ENCODE peak calls at places on chromosomes 3 and 15, in nine cellular contexts. W, N, T, Q, K, C, S, H and M are unnamed samples.

GRCh38 chr15:66622677-66623076 is 56.9 kb upstream of the LCTL start:
- DNase-seq in W (no peak), N (no peak), T (no peak), Q (no peak), K (peak), C (no peak), S (no peak), H (no peak), M (no peak)

GRCh38 chr15:45106002-45106790 is 7.8 kb downstream of the DUOX2 start:
- DNase-seq in W (peak), N (no peak), T (no peak), Q (no peak), K (no peak), C (no peak), S (no peak), H (no peak), M (no peak)

GRCh38 chr15:63473999-63474809 is 30.2 kb upstream of the USP3 start:
- DNase-seq in W (no peak), N (no peak), T (peak), Q (peak), K (no peak), C (peak), S (no peak), H (peak), M (no peak)

GRCh38 chr3:10717756-10718155 is 98.3 kb upstream of the SLC6A11 start:
- DNase-seq in W (no peak), N (no peak), T (no peak), Q (no peak), K (no peak), C (no peak), S (no peak), H (no peak), M (no peak)

GRCh38 chr3:144557515-144557914 is 585.9 kb downstream of the DIPK2A start:
- DNase-seq in W (no peak), N (no peak), T (no peak), Q (no peak), K (no peak), C (no peak), S (no peak), H (no peak), M (no peak)

GRCh38 chr15:31840849-31841476 is 189.4 kb upstream of the CHRNA7 start:
- DNase-seq in W (no peak), N (no peak), T (no peak), Q (no peak), K (no peak), C (no peak), S (no peak), H (no peak), M (no peak)

GRCh38 chr15:63465104-63465503 is 39.3 kb upstream of the USP3 start:
- DNase-seq in W (no peak), N (no peak), T (no peak), Q (peak), K (no peak), C (no peak), S (peak), H (no peak), M (no peak)

GRCh38 chr3:106117490-106117858 is 248.7 kb upstream of the CBLB start:
- DNase-seq in W (no peak), N (no peak), T (no peak), Q (peak), K (peak), C (no peak), S (no peak), H (no peak), M (no peak)

GRCh38 chr15:85000189-85000864 is 18.7 kb downstream of the PDE8A start:
- DNase-seq in W (no peak), N (no peak), T (no peak), Q (no peak), K (no peak), C (no peak), S (no peak), H (no peak), M (no peak)

GRCh38 chr3:52231502-52232278 is 6.2 kb upstream of the TLR9 start:
- DNase-seq in W (no peak), N (peak), T (peak), Q (no peak), K (peak), C (peak), S (no peak), H (peak), M (peak)

GRCh38 chr3:126607214-126607908 is 47.6 kb downstream of the TXNRD3 start:
- DNase-seq in W (no peak), N (peak), T (no peak), Q (peak), K (peak), C (no peak), S (peak), H (peak), M (peak)

GRCh38 chr3:122794779-122795673 is at the start of gene SLC49A4:
- DNase-seq in W (no peak), N (peak), T (peak), Q (peak), K (no peak), C (peak), S (no peak), H (peak), M (peak)

GRCh38 chr3:107904536-107905066 is 186.2 kb downstream of the CD47 start:
- DNase-seq in W (no peak), N (no peak), T (no peak), Q (no peak), K (no peak), C (no peak), S (no peak), H (no peak), M (no peak)

GRCh38 chr15:44194397-44195150 is 497 bp downstream of the FRMD5 start:
- DNase-seq in W (peak), N (peak), T (no peak), Q (peak), K (no peak), C (peak), S (no peak), H (peak), M (peak)

GRCh38 chr3:31882431-31882830 is 98.6 kb downstream of the OSBPL10 start:
- DNase-seq in W (no peak), N (no peak), T (no peak), Q (no peak), K (no peak), C (no peak), S (no peak), H (no peak), M (no peak)

GRCh38 chr15:75785771-75786563 is 57.3 kb upstream of the UBE2Q2 start:
- DNase-seq in W (no peak), N (no peak), T (peak), Q (no peak), K (peak), C (no peak), S (no peak), H (peak), M (no peak)

GRCh38 chr15:38002883-38003477 is 68.5 kb downstream of the TMCO5A start:
- DNase-seq in W (no peak), N (no peak), T (peak), Q (peak), K (peak), C (no peak), S (peak), H (peak), M (peak)

GRCh38 chr3:142808103-142808917 is 80.6 kb downstream of the PCOLCE2 start:
- DNase-seq in W (no peak), N (no peak), T (no peak), Q (peak), K (peak), C (no peak), S (peak), H (peak), M (no peak)

GRCh38 chr3:49636883-49637609 is 37.1 kb upstream of the APEH start:
- DNase-seq in W (no peak), N (no peak), T (no peak), Q (peak), K (no peak), C (no peak), S (no peak), H (no peak), M (no peak)

GRCh38 chr3:152193673-152194267 is 75.0 kb upstream of the MBNL1 start:
- DNase-seq in W (no peak), N (peak), T (no peak), Q (no peak), K (peak), C (no peak), S (no peak), H (peak), M (peak)

GRCh38 chr3:95923496-95924210 is 890.7 kb upstream of the EPHA6 start:
- DNase-seq in W (no peak), N (no peak), T (peak), Q (peak), K (peak), C (no peak), S (peak), H (peak), M (no peak)

GRCh38 chr3:41200669-41201021 is 1.3 kb downstream of the CTNNB1 start:
- DNase-seq in W (no peak), N (peak), T (peak), Q (peak), K (peak), C (no peak), S (no peak), H (peak), M (no peak)

GRCh38 chr15:99707481-99708270 is 25.6 kb downstream of the LYSMD4 start:
- DNase-seq in W (no peak), N (no peak), T (no peak), Q (peak), K (no peak), C (no peak), S (no peak), H (no peak), M (no peak)

GRCh38 chr3:155032918-155033317 is 47.2 kb upstream of the MME start:
- DNase-seq in W (no peak), N (no peak), T (peak), Q (no peak), K (peak), C (no peak), S (no peak), H (no peak), M (no peak)

GRCh38 chr3:172904817-172905479 is 154.4 kb downstream of the ECT2 start:
- DNase-seq in W (no peak), N (no peak), T (peak), Q (no peak), K (no peak), C (no peak), S (no peak), H (no peak), M (no peak)

GRCh38 chr3:149486726-149487125 is 12.2 kb downstream of the TM4SF4 start:
- DNase-seq in W (no peak), N (no peak), T (no peak), Q (peak), K (no peak), C (no peak), S (no peak), H (no peak), M (no peak)

GRCh38 chr3:127407026-127407939 is 119.4 kb upstream of the PRR20G start:
- DNase-seq in W (no peak), N (no peak), T (no peak), Q (no peak), K (no peak), C (no peak), S (no peak), H (no peak), M (no peak)

GRCh38 chr3:186843039-186843432 is 526 bp downstream of the ADIPOQ start:
- DNase-seq in W (no peak), N (no peak), T (no peak), Q (no peak), K (no peak), C (no peak), S (no peak), H (no peak), M (no peak)

GRCh38 chr3:123792473-123793201 is 91.5 kb downstream of the MYLK start:
- DNase-seq in W (no peak), N (no peak), T (peak), Q (peak), K (no peak), C (no peak), S (no peak), H (no peak), M (no peak)

GRCh38 chr3:151743860-151744259 is 10.1 kb downstream of the AADACL2 start:
- DNase-seq in W (no peak), N (no peak), T (no peak), Q (no peak), K (no peak), C (no peak), S (no peak), H (no peak), M (no peak)

GRCh38 chr3:194481103-194481502 is 5.7 kb downstream of the ATP13A3 start:
- DNase-seq in W (no peak), N (no peak), T (no peak), Q (peak), K (no peak), C (no peak), S (no peak), H (no peak), M (no peak)

GRCh38 chr3:115632026-115632425 is 8.7 kb downstream of the GAP43 start:
- DNase-seq in W (no peak), N (no peak), T (no peak), Q (no peak), K (no peak), C (no peak), S (no peak), H (no peak), M (no peak)

GRCh38 chr3:178841011-178841410 is 230.6 kb downstream of the ZMAT3 start:
- DNase-seq in W (no peak), N (no peak), T (no peak), Q (no peak), K (no peak), C (no peak), S (no peak), H (no peak), M (no peak)

GRCh38 chr3:112686360-112686759 is 45.4 kb upstream of the CCDC80 start:
- DNase-seq in W (no peak), N (no peak), T (peak), Q (no peak), K (no peak), C (no peak), S (no peak), H (no peak), M (no peak)

GRCh38 chr3:190038050-190038631 is 82.6 kb downstream of the P3H2 start:
- DNase-seq in W (no peak), N (no peak), T (peak), Q (peak), K (peak), C (no peak), S (no peak), H (no peak), M (no peak)

GRCh38 chr3:183116051-183116614 is 16.8 kb upstream of the MCCC1 start:
- DNase-seq in W (peak), N (peak), T (peak), Q (peak), K (no peak), C (peak), S (no peak), H (peak), M (peak)

GRCh38 chr3:120348065-120348980 is 831 bp downstream of the LRRC58 start:
- DNase-seq in W (peak), N (no peak), T (peak), Q (peak), K (peak), C (peak), S (no peak), H (no peak), M (peak)

GRCh38 chr3:192409838-192410683 is 317.3 kb downstream of the FGF12 start:
- DNase-seq in W (no peak), N (no peak), T (peak), Q (no peak), K (no peak), C (no peak), S (no peak), H (no peak), M (no peak)